ENCODE peak calls at places on chromosome 13, in ten cellular contexts. G is activated B cell treated with CpG ODN at 0.5 μM for 24 hours; E is iris pigment epithelial cell; L is brain microvascular endothelial cell; N is H9; T is AG10803; S is osteocyte; R is NCI-H510A; V is activated CD4-positive, alpha-beta T cell treated with anti-CD3 and anti-CD28 coated beads for 24 hours; F is endothelial cell of umbilical vein. W is an unnamed sample.

GRCh38 chr13:46062190-46062589 is 9.6 kb upstream of the ZC3H13 start:
- DNase-seq in T (peak), R (no peak), E (peak), F (no peak), S (no peak), N (no peak), V (no peak), G (no peak), L (peak), W (no peak)

GRCh38 chr13:98060282-98060681 is 82.6 kb upstream of the FARP1 start:
- DNase-seq in S (no peak), F (no peak), L (no peak), T (no peak), V (no peak), N (no peak), E (no peak), R (no peak), G (no peak), W (no peak)

GRCh38 chr13:111456452-111457230 is 136.2 kb downstream of the TEX29 start:
- DNase-seq in G (no peak), S (no peak), E (no peak), T (no peak), N (no peak), L (no peak), F (no peak), V (no peak), R (no peak), W (no peak)

GRCh38 chr13:107644136-107644535 is 571.2 kb downstream of the LIG4 start:
- DNase-seq in E (no peak), S (no peak), R (no peak), F (no peak), G (no peak), N (no peak), L (no peak), V (no peak), T (no peak), W (no peak)

GRCh38 chr13:59483441-59484116 is 680.1 kb downstream of the DIAPH3 start:
- DNase-seq in L (no peak), N (peak), V (no peak), E (peak), S (no peak), T (peak), F (peak), G (no peak), R (no peak), W (no peak)

GRCh38 chr13:73757471-73758233 is 376.6 kb downstream of the KLF12 start:
- DNase-seq in G (no peak), S (no peak), V (no peak), F (no peak), T (peak), R (no peak), L (no peak), E (no peak), N (no peak), W (no peak)

GRCh38 chr13:64723735-64724134 is 2506.4 kb downstream of the PCDH9 start:
- DNase-seq in N (no peak), S (no peak), V (no peak), G (no peak), F (peak), R (no peak), E (peak), T (peak), L (peak), W (peak)

GRCh38 chr13:21079206-21079605 is 17.8 kb upstream of the LATS2 start:
- DNase-seq in N (no peak), L (no peak), T (peak), G (no peak), E (peak), R (no peak), S (no peak), F (no peak), V (no peak), W (no peak)

GRCh38 chr13:98570929-98571372 is 6.0 kb downstream of the STK24 start:
- DNase-seq in L (peak), F (peak), N (no peak), T (no peak), G (peak), V (no peak), S (no peak), R (no peak), E (peak), W (peak)

GRCh38 chr13:61414686-61415664 is 674 bp downstream of the PCDH20 start:
- DNase-seq in T (no peak), L (no peak), E (peak), F (peak), V (no peak), N (peak), S (no peak), R (peak), G (no peak), W (peak)

GRCh38 chr13:106415971-106416370 is 119.5 kb downstream of the EFNB2 start:
- DNase-seq in T (no peak), G (no peak), L (no peak), S (no peak), V (no peak), N (no peak), R (no peak), F (no peak), E (no peak), W (no peak)

GRCh38 chr13:103386341-103386740 is 320.1 kb upstream of the SLC10A2 start:
- DNase-seq in N (no peak), S (no peak), R (no peak), F (no peak), T (no peak), G (no peak), E (peak), L (peak), V (no peak), W (peak)

GRCh38 chr13:57925250-57925649 is 293.7 kb downstream of the PCDH17 start:
- DNase-seq in V (no peak), T (no peak), E (no peak), S (no peak), N (no peak), L (no peak), G (no peak), F (peak), R (no peak), W (no peak)

GRCh38 chr13:80881495-80882482 is 540.9 kb upstream of the SPRY2 start:
- DNase-seq in E (peak), F (peak), L (no peak), G (no peak), R (peak), N (no peak), V (no peak), S (no peak), T (no peak), W (no peak)

GRCh38 chr13:60143775-60144174 is 20.0 kb downstream of the DIAPH3 start:
- DNase-seq in L (no peak), N (no peak), S (no peak), R (no peak), E (no peak), F (peak), T (no peak), V (no peak), G (no peak), W (peak)

GRCh38 chr13:94978516-94978915 is 266.2 kb upstream of the SOX21 start:
- DNase-seq in V (no peak), T (no peak), R (no peak), E (no peak), N (no peak), F (no peak), L (no peak), S (no peak), G (no peak), W (no peak)

GRCh38 chr13:22926176-22927007 is 254.4 kb upstream of the SGCG start:
- DNase-seq in G (no peak), E (peak), N (peak), L (no peak), V (no peak), S (peak), T (peak), R (peak), F (no peak), W (peak)

GRCh38 chr13:76886292-76887061 is at the start of gene KCTD12:
- DNase-seq in L (peak), G (peak), N (peak), S (peak), R (peak), F (peak), E (peak), T (peak), V (peak), W (peak)

GRCh38 chr13:97298816-97299215 is 76.7 kb downstream of the MBNL2 start:
- DNase-seq in V (no peak), R (peak), N (no peak), G (no peak), L (no peak), T (peak), F (no peak), E (no peak), S (no peak), W (no peak)

GRCh38 chr13:37669845-37670244 is 71.3 kb upstream of the POSTN start:
- DNase-seq in N (no peak), L (no peak), V (no peak), F (no peak), S (no peak), G (no peak), R (no peak), E (no peak), T (no peak), W (no peak)

GRCh38 chr13:22690756-22691155 is 490.0 kb upstream of the SGCG start:
- DNase-seq in F (no peak), G (no peak), V (no peak), R (no peak), S (no peak), T (no peak), L (no peak), E (no peak), N (no peak), W (no peak)

GRCh38 chr13:25286308-25286968 is 850 bp downstream of the MTMR6 start:
- DNase-seq in T (peak), F (peak), E (peak), V (no peak), N (no peak), S (no peak), R (no peak), L (peak), G (no peak), W (peak)

GRCh38 chr13:64158910-64159309 is 2743.3 kb upstream of the PCDH20 start:
- DNase-seq in S (no peak), R (no peak), F (peak), G (no peak), T (peak), V (no peak), L (peak), N (no peak), E (peak), W (no peak)

GRCh38 chr13:37648604-37649003 is 50.0 kb upstream of the POSTN start:
- DNase-seq in R (no peak), V (no peak), N (no peak), E (peak), S (no peak), G (no peak), F (no peak), L (peak), T (peak), W (no peak)

W was measured in Caki2.